ENCODE peak calls at places on chromosomes 5 and 9, in seven cellular contexts. One of them, this sample, is unnamed.

GRCh38 chr9:63817622-63818518 is 1467.1 kb downstream of the FOXD4L5 start:
- DNase-seq in naive thymus-derived CD8-positive, alpha-beta T cell: peak
- DNase-seq in activated T-helper 1 cell treated with anti-CD3 and anti-CD28 coated beads, Interleukin-12 subunit alpha, Interleukin-12 subunit beta, Interleukin-2, Interleukin-4 antibody, amounts not matched to agents 30 ng/mL and 10 ng/mL and 1 ng/mL, durations not matched to agents 14 hours and 24 hours and 36 hours: peak
- DNase-seq in NCI-H1930: no peak
- DNase-seq in NCI-H226: no peak
- DNase-seq in central memory CD4-positive, alpha-beta T cell: peak
- DNase-seq in HEK293T: peak
- DNase-seq in this sample: no peak

GRCh38 chr9:129173296-129174101 is 4.6 kb downstream of the IER5L start:
- DNase-seq in naive thymus-derived CD8-positive, alpha-beta T cell: no peak
- DNase-seq in activated T-helper 1 cell treated with anti-CD3 and anti-CD28 coated beads, Interleukin-12 subunit alpha, Interleukin-12 subunit beta, Interleukin-2, Interleukin-4 antibody, amounts not matched to agents 30 ng/mL and 10 ng/mL and 1 ng/mL, durations not matched to agents 14 hours and 24 hours and 36 hours: no peak
- DNase-seq in NCI-H1930: no peak
- DNase-seq in NCI-H226: no peak
- DNase-seq in central memory CD4-positive, alpha-beta T cell: no peak
- DNase-seq in HEK293T: no peak
- DNase-seq in this sample: no peak

GRCh38 chr9:4581031-4581760 is 80.9 kb upstream of the PLPP6 start:
- DNase-seq in naive thymus-derived CD8-positive, alpha-beta T cell: no peak
- DNase-seq in activated T-helper 1 cell treated with anti-CD3 and anti-CD28 coated beads, Interleukin-12 subunit alpha, Interleukin-12 subunit beta, Interleukin-2, Interleukin-4 antibody, amounts not matched to agents 30 ng/mL and 10 ng/mL and 1 ng/mL, durations not matched to agents 14 hours and 24 hours and 36 hours: no peak
- DNase-seq in NCI-H1930: no peak
- DNase-seq in NCI-H226: no peak
- DNase-seq in central memory CD4-positive, alpha-beta T cell: no peak
- DNase-seq in HEK293T: no peak
- DNase-seq in this sample: no peak

GRCh38 chr5:5983261-5983660 is 395.1 kb downstream of the MED10 start:
- DNase-seq in naive thymus-derived CD8-positive, alpha-beta T cell: no peak
- DNase-seq in activated T-helper 1 cell treated with anti-CD3 and anti-CD28 coated beads, Interleukin-12 subunit alpha, Interleukin-12 subunit beta, Interleukin-2, Interleukin-4 antibody, amounts not matched to agents 30 ng/mL and 10 ng/mL and 1 ng/mL, durations not matched to agents 14 hours and 24 hours and 36 hours: no peak
- DNase-seq in NCI-H1930: no peak
- DNase-seq in NCI-H226: no peak
- DNase-seq in central memory CD4-positive, alpha-beta T cell: no peak
- DNase-seq in HEK293T: no peak
- DNase-seq in this sample: no peak

GRCh38 chr9:79613145-79613544 is 41.4 kb downstream of the TLE4 start:
- DNase-seq in naive thymus-derived CD8-positive, alpha-beta T cell: no peak
- DNase-seq in activated T-helper 1 cell treated with anti-CD3 and anti-CD28 coated beads, Interleukin-12 subunit alpha, Interleukin-12 subunit beta, Interleukin-2, Interleukin-4 antibody, amounts not matched to agents 30 ng/mL and 10 ng/mL and 1 ng/mL, durations not matched to agents 14 hours and 24 hours and 36 hours: no peak
- DNase-seq in NCI-H1930: no peak
- DNase-seq in NCI-H226: no peak
- DNase-seq in central memory CD4-positive, alpha-beta T cell: no peak
- DNase-seq in HEK293T: no peak
- DNase-seq in this sample: no peak

GRCh38 chr5:31937226-31937625 is 236.9 kb downstream of the GOLPH3 start:
- DNase-seq in naive thymus-derived CD8-positive, alpha-beta T cell: no peak
- DNase-seq in activated T-helper 1 cell treated with anti-CD3 and anti-CD28 coated beads, Interleukin-12 subunit alpha, Interleukin-12 subunit beta, Interleukin-2, Interleukin-4 antibody, amounts not matched to agents 30 ng/mL and 10 ng/mL and 1 ng/mL, durations not matched to agents 14 hours and 24 hours and 36 hours: no peak
- DNase-seq in NCI-H1930: no peak
- DNase-seq in NCI-H226: no peak
- DNase-seq in central memory CD4-positive, alpha-beta T cell: no peak
- DNase-seq in HEK293T: no peak
- DNase-seq in this sample: no peak

GRCh38 chr5:17217421-17218352 is at the start of gene BASP1:
- DNase-seq in naive thymus-derived CD8-positive, alpha-beta T cell: no peak
- DNase-seq in activated T-helper 1 cell treated with anti-CD3 and anti-CD28 coated beads, Interleukin-12 subunit alpha, Interleukin-12 subunit beta, Interleukin-2, Interleukin-4 antibody, amounts not matched to agents 30 ng/mL and 10 ng/mL and 1 ng/mL, durations not matched to agents 14 hours and 24 hours and 36 hours: no peak
- DNase-seq in NCI-H1930: no peak
- DNase-seq in NCI-H226: peak
- DNase-seq in central memory CD4-positive, alpha-beta T cell: peak
- DNase-seq in HEK293T: peak
- DNase-seq in this sample: no peak

GRCh38 chr5:21919417-21920022 is 933.6 kb downstream of the CDH12 start:
- DNase-seq in naive thymus-derived CD8-positive, alpha-beta T cell: no peak
- DNase-seq in activated T-helper 1 cell treated with anti-CD3 and anti-CD28 coated beads, Interleukin-12 subunit alpha, Interleukin-12 subunit beta, Interleukin-2, Interleukin-4 antibody, amounts not matched to agents 30 ng/mL and 10 ng/mL and 1 ng/mL, durations not matched to agents 14 hours and 24 hours and 36 hours: no peak
- DNase-seq in NCI-H1930: no peak
- DNase-seq in NCI-H226: peak
- DNase-seq in central memory CD4-positive, alpha-beta T cell: no peak
- DNase-seq in HEK293T: peak
- DNase-seq in this sample: no peak

This sample was measured in NCI-H2107.